ENCODE peak calls at places on chromosomes 13 and 19, in six cellular contexts. One of them, this sample, is unnamed.

GRCh38 chr19:36748431-36749275 is 24.0 kb downstream of the ZNF850 start:
- DNase-seq in trophoblast cell: no peak
- DNase-seq in neuronal stem cell: no peak
- DNase-seq in IMR-90: no peak
- DNase-seq in H1: no peak
- DNase-seq in mesenchymal stem cell: no peak
- DNase-seq in this sample: no peak

GRCh38 chr19:44617481-44617880 is 4.1 kb downstream of the IGSF23 start:
- DNase-seq in trophoblast cell: no peak
- DNase-seq in neuronal stem cell: no peak
- DNase-seq in IMR-90: no peak
- DNase-seq in H1: no peak
- DNase-seq in mesenchymal stem cell: no peak
- DNase-seq in this sample: no peak

GRCh38 chr19:41922585-41922984 is 5.7 kb downstream of the ERFL start:
- DNase-seq in trophoblast cell: no peak
- DNase-seq in neuronal stem cell: no peak
- DNase-seq in IMR-90: no peak
- DNase-seq in H1: no peak
- DNase-seq in mesenchymal stem cell: no peak
- DNase-seq in this sample: no peak

GRCh38 chr13:34967851-34968562 is 25.9 kb downstream of the NBEA start:
- DNase-seq in trophoblast cell: no peak
- DNase-seq in neuronal stem cell: no peak
- DNase-seq in IMR-90: no peak
- DNase-seq in H1: no peak
- DNase-seq in mesenchymal stem cell: no peak
- DNase-seq in this sample: no peak

GRCh38 chr13:110913322-110913721 is 1.5 kb downstream of the ANKRD10 start:
- DNase-seq in trophoblast cell: no peak
- DNase-seq in neuronal stem cell: no peak
- DNase-seq in IMR-90: peak; percentile 26
- DNase-seq in H1: no peak
- DNase-seq in mesenchymal stem cell: peak; percentile 38
- DNase-seq in this sample: no peak

GRCh38 chr13:34179481-34179880 is 361.5 kb downstream of the RFC3 start:
- DNase-seq in trophoblast cell: no peak
- DNase-seq in neuronal stem cell: no peak
- DNase-seq in IMR-90: peak; percentile 7
- DNase-seq in H1: no peak
- DNase-seq in mesenchymal stem cell: no peak
- DNase-seq in this sample: no peak

GRCh38 chr13:112702341-112702982 is 12.6 kb downstream of the ATP11A start:
- DNase-seq in trophoblast cell: no peak
- DNase-seq in neuronal stem cell: no peak
- DNase-seq in IMR-90: no peak
- DNase-seq in H1: no peak
- DNase-seq in mesenchymal stem cell: no peak
- DNase-seq in this sample: peak; percentile 40

GRCh38 chr13:29925457-29925856 is 75.0 kb upstream of the UBL3 start:
- DNase-seq in trophoblast cell: peak; percentile 29
- DNase-seq in neuronal stem cell: no peak
- DNase-seq in IMR-90: peak; percentile 78
- DNase-seq in H1: no peak
- DNase-seq in mesenchymal stem cell: peak; percentile 79
- DNase-seq in this sample: no peak

GRCh38 chr19:9070066-9070465 is 16.8 kb upstream of the OR1M1 start:
- DNase-seq in trophoblast cell: no peak
- DNase-seq in neuronal stem cell: peak; percentile 57
- DNase-seq in IMR-90: no peak
- DNase-seq in H1: peak; percentile 64
- DNase-seq in mesenchymal stem cell: no peak
- DNase-seq in this sample: peak; percentile 69

GRCh38 chr19:9060559-9061340 is 26.1 kb upstream of the OR1M1 start:
- DNase-seq in trophoblast cell: no peak
- DNase-seq in neuronal stem cell: no peak
- DNase-seq in IMR-90: no peak
- DNase-seq in H1: no peak
- DNase-seq in mesenchymal stem cell: no peak
- DNase-seq in this sample: no peak

GRCh38 chr19:9061879-9062278 is 25.0 kb upstream of the OR1M1 start:
- DNase-seq in trophoblast cell: no peak
- DNase-seq in neuronal stem cell: no peak
- DNase-seq in IMR-90: no peak
- DNase-seq in H1: no peak
- DNase-seq in mesenchymal stem cell: no peak
- DNase-seq in this sample: no peak

GRCh38 chr19:9065457-9066014 is 21.3 kb upstream of the OR1M1 start:
- DNase-seq in trophoblast cell: no peak
- DNase-seq in neuronal stem cell: no peak
- DNase-seq in IMR-90: no peak
- DNase-seq in H1: peak; percentile 60
- DNase-seq in mesenchymal stem cell: no peak
- DNase-seq in this sample: peak; percentile 75
- H2AFZ ChIP-seq in trophoblast cell: no peak overlapping the region
- H2AFZ ChIP-seq in neuronal stem cell: no peak overlapping the region
- H2AFZ ChIP-seq in IMR-90: no peak overlapping the region
- H2AFZ ChIP-seq in H1: peak overlapping the region; percentile 59
- H2AFZ ChIP-seq in mesenchymal stem cell: no peak overlapping the region
- H2AFZ ChIP-seq in this sample: no peak overlapping the region

GRCh38 chr19:38251564-38252051 is 4.6 kb downstream of the PPP1R14A start:
- DNase-seq in trophoblast cell: no peak
- DNase-seq in neuronal stem cell: no peak
- DNase-seq in IMR-90: no peak
- DNase-seq in H1: no peak
- DNase-seq in mesenchymal stem cell: peak; percentile 56
- DNase-seq in this sample: no peak

GRCh38 chr19:38252385-38252784 is 3.8 kb downstream of the PPP1R14A start:
- DNase-seq in trophoblast cell: no peak
- DNase-seq in neuronal stem cell: no peak
- DNase-seq in IMR-90: no peak
- DNase-seq in H1: no peak
- DNase-seq in mesenchymal stem cell: no peak
- DNase-seq in this sample: no peak

GRCh38 chr19:38250428-38250820 is 5.8 kb downstream of the PPP1R14A start:
- DNase-seq in trophoblast cell: no peak
- DNase-seq in neuronal stem cell: no peak
- DNase-seq in IMR-90: no peak
- DNase-seq in H1: no peak
- DNase-seq in mesenchymal stem cell: no peak
- DNase-seq in this sample: no peak

GRCh38 chr19:38252935-38253691 is 3.1 kb downstream of the PPP1R14A start:
- DNase-seq in trophoblast cell: no peak
- DNase-seq in neuronal stem cell: no peak
- DNase-seq in IMR-90: no peak
- DNase-seq in H1: no peak
- DNase-seq in mesenchymal stem cell: peak; percentile 51
- DNase-seq in this sample: no peak

GRCh38 chr19:38250821-38251563 is 5.2 kb downstream of the PPP1R14A start:
- DNase-seq in trophoblast cell: no peak
- DNase-seq in neuronal stem cell: no peak
- DNase-seq in IMR-90: no peak
- DNase-seq in H1: peak; percentile 70
- DNase-seq in mesenchymal stem cell: peak; percentile 80
- DNase-seq in this sample: peak; percentile 55
- H2BK120ac ChIP-seq in trophoblast cell: peak overlapping the region; percentile 86
- H2BK120ac ChIP-seq in neuronal stem cell: no peak overlapping the region
- H2BK120ac ChIP-seq in IMR-90: peak overlapping the region; percentile 89
- H2BK120ac ChIP-seq in H1: no peak overlapping the region
- H2BK120ac ChIP-seq in mesenchymal stem cell: peak overlapping the region; percentile 99
- H2BK120ac ChIP-seq in this sample: no peak overlapping the region

DNA sequence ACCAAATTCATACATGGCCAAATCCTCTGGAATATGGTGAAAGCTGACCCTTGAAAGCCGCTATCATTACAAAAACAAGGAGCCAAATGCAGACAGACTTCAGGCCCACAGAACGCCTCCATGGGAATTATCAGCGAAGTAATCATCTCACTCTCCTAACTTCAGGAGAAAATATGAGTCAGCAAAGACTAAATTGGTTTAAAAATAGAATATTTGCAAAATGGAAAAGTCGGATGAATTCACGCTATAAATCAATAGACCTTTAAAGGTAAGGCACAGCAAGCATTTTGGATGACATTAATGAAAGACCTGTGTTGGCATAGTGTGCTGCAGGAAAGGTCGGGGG is 5.3 kb downstream of the SACS start:
- DNase-seq in trophoblast cell: no peak
- DNase-seq in neuronal stem cell: no peak
- DNase-seq in IMR-90: peak; percentile 65
- DNase-seq in H1: no peak
- DNase-seq in mesenchymal stem cell: peak; percentile 40
- DNase-seq in this sample: no peak
- H4K91ac ChIP-seq in trophoblast cell: no peak overlapping the region
- H4K91ac ChIP-seq in neuronal stem cell: no peak overlapping the region
- H4K91ac ChIP-seq in IMR-90: peak overlapping the region; percentile 82
- H4K91ac ChIP-seq in H1: no peak overlapping the region
- H4K91ac ChIP-seq in mesenchymal stem cell: no peak overlapping the region
- H4K91ac ChIP-seq in this sample: no peak overlapping the region

DNA sequence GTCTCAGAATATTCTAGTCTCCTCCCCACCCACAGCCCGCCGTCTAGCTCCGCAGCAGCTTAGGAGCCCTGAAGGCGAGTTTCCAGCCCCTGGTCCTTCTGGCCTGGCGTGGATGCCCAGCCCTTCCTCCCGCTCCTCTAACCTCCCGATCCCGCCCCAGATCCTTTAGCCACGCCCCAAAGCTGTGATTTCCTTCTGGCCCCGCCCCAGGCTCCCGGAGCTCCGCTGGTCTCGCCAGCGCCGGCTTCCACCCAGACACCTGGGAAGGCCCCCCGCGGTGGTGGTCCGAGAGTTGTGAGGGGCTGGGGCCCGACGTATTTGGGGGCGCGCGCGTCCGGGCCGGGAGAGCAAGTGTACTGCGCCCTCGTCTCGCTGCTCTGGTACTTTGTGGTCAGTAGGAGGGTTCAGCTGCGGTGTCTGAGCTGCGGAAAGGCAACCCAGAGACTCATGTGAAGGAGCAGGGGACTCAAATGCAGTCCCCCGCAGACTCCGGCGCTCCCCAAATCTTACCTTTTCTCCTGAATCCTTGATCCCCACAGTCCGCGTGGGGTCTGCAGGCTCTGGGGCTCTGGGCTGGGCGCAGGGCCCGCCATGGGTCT is at the start of gene CGB7:
- DNase-seq in trophoblast cell: no peak
- DNase-seq in neuronal stem cell: peak; percentile 64
- DNase-seq in IMR-90: peak; percentile 35
- DNase-seq in H1: peak; percentile 92
- DNase-seq in mesenchymal stem cell: peak; percentile 66
- DNase-seq in this sample: peak; percentile 83
- H2AFZ ChIP-seq in trophoblast cell: peak within 1 kb of the TSS; percentile 4
- H2AFZ ChIP-seq in neuronal stem cell: peak within 1 kb of the TSS; percentile 98
- H2AFZ ChIP-seq in IMR-90: peak within 1 kb of the TSS; percentile 95
- H2AFZ ChIP-seq in H1: peak within 1 kb of the TSS; percentile 33
- H2AFZ ChIP-seq in mesenchymal stem cell: peak within 1 kb of the TSS; percentile 82
- H2AFZ ChIP-seq in this sample: no peak within 1 kb of the TSS